ENCODE peak calls at places on chromosomes 2 and 18, in five cellular contexts. C is HCT116, A is HepG2, T is GM12878, N is SK-N-SH. K is an unnamed sample.
A peak's percentile ranks its signal among the peaks of the same experiment; 100 is the strongest.

GRCh38 chr2:46601328-46601963 is 122.1 kb downstream of the TMEM247 start:
- DNase-seq in C (no peak), A (no peak), T (no peak), N (peak; percentile 19), K (no peak)

GRCh38 chr18:36187138-36187825 is at the start of gene MOCOS:
- DNase-seq in A (peak; percentile 68), C (peak; percentile 29), T (no peak), N (peak; percentile 92), K (peak; percentile 96)

GRCh38 chr2:96116424-96116878 is at the start of gene ADRA2B:
- DNase-seq in T (no peak), C (peak; percentile 47), A (no peak), N (peak; percentile 82), K (peak; percentile 72)

GRCh38 chr2:43791035-43791434 is 17.2 kb downstream of the DYNC2LI1 start:
- DNase-seq in T (no peak), C (no peak), A (no peak), N (no peak), K (peak; percentile 9)

GRCh38 chr2:196927318-196928225 is 1.1 kb upstream of the PGAP1 start:
- DNase-seq in A (peak; percentile 57), N (no peak), C (no peak), T (no peak), K (no peak)

GRCh38 chr18:48552130-48552529 is 13.3 kb downstream of the CTIF start:
- DNase-seq in T (no peak), N (no peak), A (no peak), C (no peak), K (no peak)

GRCh38 chr2:221254281-221254680 is 317.8 kb downstream of the EPHA4 start:
- DNase-seq in T (no peak), C (no peak), A (no peak), N (no peak), K (no peak)

GRCh38 chr2:27653397-27653796 is 10.0 kb downstream of the SUPT7L start:
- DNase-seq in A (no peak), T (no peak), C (no peak), N (no peak), K (no peak)

GRCh38 chr2:135600915-135601314 is 69.6 kb downstream of the R3HDM1 start:
- DNase-seq in N (no peak), A (no peak), C (no peak), T (no peak), K (no peak)

GRCh38 chr2:44295636-44296359 is 20.5 kb downstream of the SLC3A1 start:
- DNase-seq in T (no peak), A (peak; percentile 40), N (no peak), C (no peak), K (no peak)

GRCh38 chr18:59701272-59701671 is 4.0 kb upstream of the CCBE1 start:
- DNase-seq in A (no peak), N (no peak), C (no peak), T (no peak), K (no peak)

GRCh38 chr2:144324446-144325045 is 195.4 kb downstream of the ZEB2 start:
- DNase-seq in A (no peak), N (no peak), T (no peak), C (no peak), K (no peak)

GRCh38 chr2:40556298-40556697 is 104.4 kb upstream of the SLC8A1 start:
- DNase-seq in N (no peak), C (no peak), A (no peak), T (no peak), K (no peak)

GRCh38 chr2:67952066-67952465 is 110.7 kb downstream of the C1D start:
- DNase-seq in T (peak; percentile 8), A (no peak), C (no peak), N (no peak), K (no peak)

GRCh38 chr2:134118279-134119116 is 135.4 kb upstream of the MGAT5 start:
- DNase-seq in T (peak; percentile 96), N (peak; percentile 79), A (peak; percentile 92), C (peak; percentile 84), K (peak; percentile 93)

GRCh38 chr2:72864500-72864899 is 22.7 kb upstream of the SPR start:
- DNase-seq in T (no peak), N (no peak), A (no peak), C (no peak), K (no peak)

GRCh38 chr2:127173073-127173472 is 47.0 kb downstream of the CYP27C1 start:
- DNase-seq in N (no peak), T (no peak), C (no peak), A (no peak), K (no peak)

GRCh38 chr18:61833387-61833786 is 59.4 kb downstream of the RNF152 start:
- DNase-seq in A (no peak), T (peak; percentile 7), N (peak; percentile 44), C (no peak), K (no peak)

GRCh38 chr2:40412456-40412855 is 39.4 kb downstream of the SLC8A1 start:
- DNase-seq in C (peak; percentile 16), A (no peak), T (no peak), N (no peak), K (no peak)

GRCh38 chr2:108626993-108627392 is 92.3 kb upstream of the RANBP2 start:
- DNase-seq in C (no peak), N (no peak), A (no peak), T (no peak), K (no peak)

GRCh38 chr2:212998629-212999359 is 152.6 kb downstream of the IKZF2 start:
- DNase-seq in N (no peak), T (no peak), A (no peak), C (no peak), K (no peak)

GRCh38 chr2:196565106-196565505 is 74.4 kb upstream of the CCDC150 start:
- DNase-seq in A (no peak), T (no peak), C (no peak), N (no peak), K (no peak)

GRCh38 chr2:42663106-42663755 is 94.8 kb downstream of the MTA3 start:
- DNase-seq in N (peak; percentile 84), C (peak; percentile 46), T (peak; percentile 46), A (peak; percentile 80), K (peak; percentile 46)

GRCh38 chr2:193584001-193584400 is 1389.3 kb upstream of the TMEFF2 start:
- DNase-seq in C (peak; percentile 32), T (no peak), A (peak; percentile 30), N (peak; percentile 6), K (no peak)

GRCh38 chr2:169448865-169449264 is 30.4 kb upstream of the BBS5 start:
- DNase-seq in A (no peak), C (no peak), T (no peak), N (no peak), K (no peak)

GRCh38 chr18:10559566-10560456 is 34.0 kb downstream of the NAPG start:
- DNase-seq in N (peak; percentile 47), A (no peak), C (no peak), T (peak; percentile 25), K (no peak)

GRCh38 chr2:61178603-61179545 is 16.9 kb downstream of the C2orf74 start:
- DNase-seq in C (no peak), A (no peak), N (no peak), T (no peak), K (no peak)

GRCh38 chr2:100969998-100970397 is 32.1 kb upstream of the RPL31 start:
- DNase-seq in C (no peak), T (no peak), N (no peak), A (no peak), K (no peak)

GRCh38 chr2:96574364-96574763 is 37.8 kb downstream of the ARID5A start:
- DNase-seq in C (no peak), N (no peak), T (no peak), A (no peak), K (peak; percentile 35)

GRCh38 chr2:102735431-102736130 is 26.2 kb upstream of the TMEM182 start:
- DNase-seq in T (no peak), C (no peak), A (peak; percentile 57), N (no peak), K (peak; percentile 32)

GRCh38 chr2:102736174-102736606 is 25.6 kb upstream of the TMEM182 start:
- DNase-seq in T (no peak), A (peak; percentile 29), C (no peak), N (peak; percentile 64), K (peak; percentile 52)

GRCh38 chr2:102737435-102737834 is 24.4 kb upstream of the TMEM182 start:
- DNase-seq in N (no peak), C (no peak), A (no peak), T (no peak), K (peak; percentile 25)

GRCh38 chr2:102736607-102737409 is 25.0 kb upstream of the TMEM182 start:
- DNase-seq in N (peak; percentile 94), T (no peak), C (peak; percentile 47), A (peak; percentile 80), K (peak; percentile 97)
- TF ChIP-seq ZBTB33 in N (no peak), T (no peak), C (no peak), A (no peak), K (peak; percentile 26)

DNA sequence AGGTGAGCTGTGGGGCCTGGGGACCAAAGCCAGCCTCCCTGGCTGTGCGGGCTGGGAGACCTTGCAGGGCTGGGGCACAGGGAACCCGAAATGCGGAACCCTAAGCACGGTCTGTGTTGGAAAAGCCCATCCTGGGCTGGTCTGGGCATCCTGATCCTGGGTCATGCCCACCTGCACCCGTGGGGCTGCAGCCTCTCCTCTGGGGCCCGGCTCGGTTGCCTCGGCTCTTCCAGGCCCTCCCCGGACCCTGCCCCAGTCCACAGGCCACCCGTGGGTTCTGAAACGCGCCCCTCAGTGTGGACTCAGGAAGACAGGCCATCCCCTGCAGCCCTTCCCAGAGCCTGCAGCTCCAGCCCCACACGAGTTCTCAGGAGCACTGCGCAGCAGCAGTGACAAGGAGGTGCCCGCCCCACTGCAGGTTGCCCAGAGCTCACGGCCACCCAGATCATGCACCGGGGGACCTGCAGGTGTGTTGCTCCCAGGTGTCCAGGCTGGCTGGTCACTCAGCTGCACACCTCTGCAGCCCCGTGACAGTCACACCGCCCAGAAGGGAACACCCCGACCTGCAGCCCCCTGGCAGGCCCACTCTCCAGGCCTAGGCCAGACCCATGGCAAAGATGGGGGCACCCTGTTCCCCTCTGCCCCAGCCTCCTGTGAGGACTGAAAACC is 12.2 kb upstream of the NFATC1 start:
- DNase-seq in A (no peak), T (no peak), N (peak; percentile 36), C (no peak), K (no peak)
- TF ChIP-seq ZBTB33 in A (no peak), T (no peak), N (no peak), C (no peak), K (no peak)

GRCh38 chr18:28594034-28594433 is 417.1 kb upstream of the CDH2 start:
- DNase-seq in T (no peak), N (no peak), A (no peak), C (peak; percentile 3), K (no peak)
- TF ChIP-seq ZBTB33 in T (no peak), N (no peak), A (no peak), C (no peak), K (no peak)

DNA sequence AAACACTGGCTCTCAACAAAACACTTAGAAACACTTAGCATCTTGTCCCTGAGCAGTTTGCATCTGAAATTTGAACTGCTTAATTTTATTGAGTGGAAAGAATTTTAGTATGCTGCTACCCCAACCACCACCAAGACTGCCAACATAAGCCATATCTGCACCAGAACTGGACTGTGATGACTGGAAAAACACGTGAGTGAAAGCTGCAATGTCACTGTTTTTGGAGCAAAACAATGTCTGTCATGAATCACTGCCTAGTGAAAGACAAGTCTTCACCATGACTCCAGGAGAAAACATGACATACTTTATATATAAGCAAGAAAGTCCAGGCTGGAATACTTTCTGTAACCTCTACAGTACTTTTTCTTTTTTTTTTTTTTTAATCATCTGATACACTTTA is 2129.5 kb upstream of the PIK3C3 start:
- DNase-seq in T (no peak), C (no peak), A (no peak), N (no peak), K (no peak)
- TF ChIP-seq ZBTB33 in T (no peak), C (no peak), A (no peak), N (no peak), K (no peak)

K was measured in K562.